ENCODE peak calls at places on chromosomes 4 and X, in seven cellular contexts. K is endothelial cell of umbilical vein, N is GM23338, R is HCT116, X is H1, T is GM12878, M is K562. J is an unnamed sample.

GRCh38 chr4:165326831-165327210 is 648 bp upstream of the MSMO1 start:
- DNase-seq in K (no peak), N (peak; percentile 61), R (no peak), X (no peak), T (no peak), M (peak; percentile 54), J (peak; percentile 34)

GRCh38 chr4:2082118-2082517 is 23.0 kb downstream of the NAT8L start:
- DNase-seq in K (no peak), N (no peak), R (no peak), X (no peak), T (no peak), M (no peak), J (no peak)

GRCh38 chrX:11888421-11888820 is 130.4 kb downstream of the MSL3 start:
- DNase-seq in K (no peak), N (no peak), R (no peak), X (no peak), T (no peak), M (no peak), J (no peak)

GRCh38 chr4:19051751-19052296 is 1030.3 kb upstream of the LCORL start:
- DNase-seq in K (peak; percentile 2), N (peak; percentile 9), R (no peak), X (no peak), T (no peak), M (no peak), J (no peak)

GRCh38 chrX:138945219-138945618 is 233.7 kb upstream of the FGF13 start:
- DNase-seq in K (no peak), N (no peak), R (no peak), X (no peak), T (no peak), M (peak; percentile 9), J (no peak)

GRCh38 chr4:102308032-102308799 is 37.1 kb downstream of the SLC39A8 start:
- DNase-seq in K (no peak), N (no peak), R (no peak), X (no peak), T (no peak), M (no peak), J (no peak)

GRCh38 chr4:88697588-88698329 is at the start of gene NAP1L5:
- DNase-seq in K (peak; percentile 64), N (peak; percentile 58), R (peak; percentile 13), X (no peak), T (peak; percentile 7), M (peak; percentile 32), J (no peak)

GRCh38 chr4:187289371-187289770 is 565.7 kb upstream of the FAT1 start:
- DNase-seq in K (no peak), N (no peak), R (no peak), X (no peak), T (no peak), M (no peak), J (no peak)

GRCh38 chr4:147518086-147518485 is 37.2 kb downstream of the EDNRA start:
- DNase-seq in K (no peak), N (no peak), R (no peak), X (no peak), T (no peak), M (no peak), J (no peak)

GRCh38 chrX:129641941-129642340 is 12.8 kb downstream of the APLN start:
- DNase-seq in K (no peak), N (no peak), R (no peak), X (no peak), T (no peak), M (no peak), J (no peak)

GRCh38 chr4:154622598-154622997 is 10.1 kb upstream of the FGG start:
- DNase-seq in K (peak; percentile 27), N (peak; percentile 82), R (peak; percentile 49), X (no peak), T (no peak), M (peak; percentile 56), J (no peak)

GRCh38 chr4:7854697-7855370 is 84.8 kb downstream of the AFAP1 start:
- DNase-seq in K (no peak), N (no peak), R (no peak), X (no peak), T (peak; percentile 23), M (no peak), J (no peak)

GRCh38 chr4:115687356-115687755 is 573.9 kb upstream of the NDST4 start:
- DNase-seq in K (no peak), N (no peak), R (no peak), X (no peak), T (no peak), M (no peak), J (no peak)

GRCh38 chr4:121674191-121674590 is 22.6 kb downstream of the ANXA5 start:
- DNase-seq in K (no peak), N (no peak), R (no peak), X (no peak), T (no peak), M (no peak), J (no peak)

GRCh38 chr4:173564461-173564860 is 34.4 kb upstream of the HAND2 start:
- DNase-seq in K (no peak), N (no peak), R (no peak), X (no peak), T (no peak), M (no peak), J (no peak)

GRCh38 chr4:127685292-127685691 is 44.9 kb upstream of the SLC25A31 start:
- DNase-seq in K (peak; percentile 17), N (no peak), R (peak; percentile 2), X (no peak), T (no peak), M (no peak), J (no peak)

GRCh38 chr4:175330652-175331051 is 412.5 kb downstream of the ADAM29 start:
- DNase-seq in K (no peak), N (no peak), R (no peak), X (no peak), T (no peak), M (no peak), J (no peak)

GRCh38 chr4:139265654-139266053 is 14.4 kb downstream of the MGARP start:
- DNase-seq in K (no peak), N (no peak), R (no peak), X (no peak), T (no peak), M (no peak), J (no peak)

DNA sequence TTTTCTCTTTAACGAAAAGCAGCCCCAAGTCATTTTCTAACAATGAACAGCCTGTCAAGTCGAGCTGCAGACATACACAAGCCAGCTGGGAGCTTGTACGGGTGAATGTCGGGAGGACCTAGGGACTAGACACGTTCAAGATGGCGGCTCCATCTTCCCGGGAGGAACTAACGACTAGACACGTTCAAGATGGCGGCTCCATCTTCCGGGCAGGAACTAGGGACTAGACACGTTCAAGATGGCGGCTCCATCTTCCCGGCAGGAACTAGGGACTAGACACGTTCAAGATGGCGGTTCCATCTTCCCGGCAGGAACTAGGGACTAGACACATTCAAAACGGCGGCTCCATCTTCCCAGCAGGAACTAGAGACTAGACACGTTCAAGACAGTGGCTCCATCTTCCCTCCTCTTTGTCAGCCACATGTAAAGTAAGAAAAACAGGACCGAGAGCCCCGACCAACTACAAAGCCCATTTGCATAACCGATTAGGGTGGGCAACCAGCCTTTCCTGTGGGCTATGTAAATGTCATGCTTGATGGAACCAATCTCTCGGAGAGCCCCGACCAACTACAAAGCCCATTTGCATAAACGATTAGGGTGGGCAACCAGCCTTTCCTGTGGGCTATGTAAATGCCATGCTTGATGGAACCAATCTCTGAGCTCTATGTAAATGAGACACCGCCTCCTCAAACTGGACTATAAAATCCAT is 175.5 kb downstream of the DHRSX start:
- DNase-seq in K (peak; percentile 55), N (no peak), R (no peak), X (no peak), T (peak; percentile 63), M (peak; percentile 44), J (no peak)
- H3K4me3 ChIP-seq in K (peak overlapping the region; percentile 18), N (no peak overlapping the region), R (no peak overlapping the region), X (no peak overlapping the region), T (peak overlapping the region; percentile 71), M (peak overlapping the region; percentile 41), J (no peak overlapping the region)

DNA sequence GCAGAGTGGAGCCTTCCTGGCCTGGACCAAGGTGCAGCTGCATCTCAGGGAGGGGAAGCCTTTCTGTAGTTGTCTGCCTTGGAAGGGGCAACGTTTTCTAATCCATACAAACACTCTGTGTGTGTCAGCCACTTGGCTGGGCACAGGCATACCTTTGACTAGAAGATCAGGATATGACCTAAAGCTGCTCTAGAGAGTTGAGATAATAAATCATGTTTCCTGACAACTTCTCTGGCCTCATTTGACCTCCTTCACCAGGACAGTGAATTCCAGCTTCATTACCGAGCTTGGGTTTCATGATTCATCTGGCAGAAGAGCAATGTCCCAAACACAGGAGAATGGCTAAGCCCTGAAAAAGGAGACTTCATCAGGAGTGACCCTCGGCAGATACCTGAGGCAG is 89.6 kb upstream of the KIT start:
- DNase-seq in K (no peak), N (no peak), R (no peak), X (no peak), T (no peak), M (peak; percentile 39), J (no peak)
- TF ChIP-seq POLR2AphosphoS5 in K (no peak), N (no peak), R (no peak), X (no peak), T (no peak), M (no peak), J (no peak)

DNA sequence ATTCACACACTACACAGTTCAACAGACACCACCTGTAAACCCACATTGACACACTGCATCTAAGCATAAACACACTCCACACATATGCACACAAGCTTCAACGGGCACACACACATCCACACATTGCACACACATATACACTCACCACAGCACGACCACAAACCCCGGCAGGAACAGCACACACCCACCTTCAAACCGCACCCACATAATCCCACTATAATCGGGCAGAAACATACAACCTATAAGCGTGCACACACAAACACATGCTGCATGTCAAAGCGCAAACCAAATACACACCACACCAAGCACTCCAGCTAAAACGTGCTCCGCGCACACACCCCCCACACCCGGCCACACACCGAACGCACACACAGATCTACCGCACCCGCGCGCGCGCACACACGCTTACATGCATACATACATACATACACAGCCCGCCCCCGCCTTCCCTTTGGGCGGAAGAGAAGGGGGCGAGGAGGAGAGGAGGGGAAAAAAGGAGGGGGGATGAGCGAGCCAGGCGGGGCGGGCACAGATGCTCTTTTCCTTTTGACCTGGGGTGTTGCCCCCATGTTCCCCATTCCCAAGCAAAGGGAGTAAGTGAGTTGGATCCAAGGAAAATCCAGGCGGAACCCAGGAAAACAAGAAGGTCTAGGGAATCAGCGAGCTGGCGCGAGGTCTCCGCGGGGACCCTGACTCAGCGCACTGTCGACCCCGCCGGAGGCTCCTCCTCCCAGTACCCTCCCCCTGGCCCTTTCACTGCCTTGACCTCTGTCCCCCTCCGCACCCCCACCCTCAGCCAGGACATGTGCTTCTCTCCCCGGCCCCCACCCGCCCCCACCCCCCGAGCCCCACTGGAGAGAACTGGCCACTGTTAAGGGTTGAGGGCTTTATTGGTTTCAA is 9.9 kb downstream of the ARHGAP36 start:
- DNase-seq in K (no peak), N (peak; percentile 53), R (no peak), X (no peak), T (no peak), M (no peak), J (no peak)
- TF ChIP-seq EZH2 in K (no peak), N (peak; percentile 45), R (no peak), X (no peak), T (no peak), M (no peak), J (no peak)

GRCh38 chrX:50200907-50201306 is at the start of gene AKAP4:
- DNase-seq in K (no peak), N (no peak), R (no peak), X (no peak), T (no peak), M (no peak), J (no peak)

GRCh38 chrX:50202539-50202938 is 1.7 kb upstream of the AKAP4 start:
- DNase-seq in K (peak; percentile 15), N (no peak), R (no peak), X (no peak), T (no peak), M (no peak), J (no peak)

GRCh38 chrX:50206753-50207152 is 2.2 kb downstream of the CCNB3 start:
- DNase-seq in K (no peak), N (peak; percentile 46), R (no peak), X (no peak), T (no peak), M (no peak), J (no peak)

GRCh38 chrX:50204364-50204899 is at the start of gene CCNB3:
- DNase-seq in K (peak; percentile 75), N (peak; percentile 79), R (peak; percentile 54), X (no peak), T (peak; percentile 36), M (peak; percentile 71), J (peak; percentile 12)
- H3K4me3 ChIP-seq in K (no peak within 1 kb of the TSS), N (peak within 1 kb of the TSS; percentile 38), R (peak within 1 kb of the TSS; percentile 31), X (no peak within 1 kb of the TSS), T (no peak within 1 kb of the TSS), M (no peak within 1 kb of the TSS), J (peak within 1 kb of the TSS; percentile 71)

J was measured in SK-N-MC.